ENCODE peak calls at places on chromosomes 1 and 21, in eight cellular contexts. P is EH, I is esophagus muscularis mucosa, E is cardiac muscle cell, L is Ammon's horn, T is NCI-H1417, C is AG04450, Q is iPS-NIHi11. N is an unnamed sample.
A peak's percentile ranks its signal among the peaks of the same experiment; 100 is the strongest.

GRCh38 chr1:200729863-200730262 is 8.8 kb upstream of the CAMSAP2 start:
- DNase-seq in P (no peak), I (no peak), E (no peak), L (no peak), T (no peak), C (no peak), Q (no peak), N (no peak)

GRCh38 chr1:15916916-15917315 is 59.0 kb downstream of the ZBTB17 start:
- DNase-seq in P (no peak), I (no peak), E (peak; percentile 30), L (no peak), T (no peak), C (no peak), Q (no peak), N (no peak)

GRCh38 chr21:35051287-35051818 is 2.3 kb upstream of the RUNX1 start:
- DNase-seq in P (peak; percentile 55), I (peak; percentile 92), E (peak; percentile 73), L (peak; percentile 81), T (peak; percentile 24), C (no peak), Q (peak; percentile 78), N (no peak)

GRCh38 chr21:38343691-38344090 is 86.9 kb downstream of the KCNJ15 start:
- DNase-seq in P (peak; percentile 66), I (no peak), E (no peak), L (no peak), T (no peak), C (no peak), Q (no peak), N (no peak)

GRCh38 chr1:22437573-22437972 is 14.1 kb upstream of the ZBTB40 start:
- DNase-seq in P (no peak), I (no peak), E (no peak), L (no peak), T (no peak), C (no peak), Q (no peak), N (no peak)

GRCh38 chr1:31888281-31888680 is 49.9 kb downstream of the PTP4A2 start:
- DNase-seq in P (no peak), I (no peak), E (no peak), L (no peak), T (no peak), C (no peak), Q (no peak), N (no peak)

GRCh38 chr1:169594391-169594790 is 8.1 kb upstream of the F5 start:
- DNase-seq in P (no peak), I (peak; percentile 26), E (no peak), L (no peak), T (no peak), C (no peak), Q (no peak), N (no peak)

GRCh38 chr1:159088566-159089183 is 12.1 kb upstream of the AIM2 start:
- DNase-seq in P (no peak), I (no peak), E (no peak), L (no peak), T (no peak), C (no peak), Q (no peak), N (no peak)

GRCh38 chr1:246012271-246012854 is 494.7 kb downstream of the SMYD3 start:
- DNase-seq in P (peak; percentile 49), I (no peak), E (peak; percentile 68), L (peak; percentile 32), T (peak; percentile 41), C (no peak), Q (peak; percentile 61), N (no peak)

GRCh38 chr1:187894349-187894748 is 1065.6 kb downstream of the PLA2G4A start:
- DNase-seq in P (no peak), I (no peak), E (no peak), L (no peak), T (no peak), C (no peak), Q (no peak), N (no peak)

GRCh38 chr1:221117133-221117532 is 237.9 kb downstream of the HLX start:
- DNase-seq in P (no peak), I (no peak), E (no peak), L (no peak), T (no peak), C (no peak), Q (no peak), N (no peak)

GRCh38 chr1:231778009-231778719 is 151.6 kb downstream of the DISC1 start:
- DNase-seq in P (peak; percentile 82), I (no peak), E (peak; percentile 57), L (peak; percentile 67), T (no peak), C (no peak), Q (no peak), N (no peak)

GRCh38 chr1:66416295-66416694 is 117.7 kb upstream of the SGIP1 start:
- DNase-seq in P (no peak), I (no peak), E (no peak), L (no peak), T (no peak), C (no peak), Q (no peak), N (no peak)

GRCh38 chr1:234967121-234967520 is 161.5 kb downstream of the TOMM20 start:
- DNase-seq in P (no peak), I (no peak), E (no peak), L (no peak), T (no peak), C (no peak), Q (no peak), N (no peak)

GRCh38 chr1:194367121-194367520 is 1180.7 kb upstream of the B3GALT2 start:
- DNase-seq in P (peak; percentile 50), I (no peak), E (no peak), L (no peak), T (no peak), C (no peak), Q (no peak), N (no peak)

GRCh38 chr1:228307218-228308023 is 99.2 kb downstream of the TRIM11 start:
- DNase-seq in P (no peak), I (no peak), E (no peak), L (no peak), T (no peak), C (no peak), Q (no peak), N (no peak)

GRCh38 chr1:30450818-30451233 is 272.6 kb downstream of the MATN1 start:
- DNase-seq in P (no peak), I (peak; percentile 87), E (no peak), L (no peak), T (no peak), C (no peak), Q (no peak), N (no peak)

GRCh38 chr1:1954831-1955441 is 35.9 kb upstream of the TMEM52 start:
- DNase-seq in P (no peak), I (no peak), E (no peak), L (no peak), T (no peak), C (no peak), Q (no peak), N (no peak)

GRCh38 chr1:109516872-109517271 is 7.3 kb upstream of the AMIGO1 start:
- DNase-seq in P (peak; percentile 93), I (no peak), E (no peak), L (no peak), T (no peak), C (no peak), Q (no peak), N (no peak)

GRCh38 chr21:42222821-42223390 is 4.0 kb downstream of the ABCG1 start:
- DNase-seq in P (no peak), I (no peak), E (no peak), L (no peak), T (no peak), C (no peak), Q (no peak), N (no peak)

GRCh38 chr1:233241782-233242181 is 53.7 kb downstream of the PCNX2 start:
- DNase-seq in P (no peak), I (no peak), E (no peak), L (no peak), T (no peak), C (no peak), Q (no peak), N (no peak)

GRCh38 chr1:201737350-201738060 is 91.5 kb upstream of the IPO9 start:
- DNase-seq in P (peak; percentile 97), I (no peak), E (peak; percentile 53), L (peak; percentile 91), T (no peak), C (no peak), Q (peak; percentile 63), N (peak; percentile 94)

GRCh38 chr1:94385354-94385947 is 32.7 kb upstream of the ABCD3 start:
- DNase-seq in P (no peak), I (no peak), E (no peak), L (no peak), T (no peak), C (no peak), Q (no peak), N (no peak)

GRCh38 chr1:194052514-194053333 is 866.3 kb upstream of the B3GALT2 start:
- DNase-seq in P (no peak), I (no peak), E (no peak), L (no peak), T (no peak), C (no peak), Q (no peak), N (no peak)

GRCh38 chr1:204130989-204131892 is 20.6 kb downstream of the ETNK2 start:
- DNase-seq in P (peak; percentile 96), I (no peak), E (no peak), L (no peak), T (no peak), C (peak; percentile 43), Q (no peak), N (peak; percentile 54)

GRCh38 chr21:28283652-28284490 is 708.8 kb downstream of the LTN1 start:
- DNase-seq in P (peak; percentile 99), I (no peak), E (peak; percentile 70), L (no peak), T (no peak), C (peak; percentile 75), Q (no peak), N (peak; percentile 50)